ENCODE peak calls at places on chromosomes 4 and X, in nine cellular contexts. One of them, this sample, is unnamed.

GRCh38 chrX:10233173-10233572 is 76.4 kb downstream of the CLCN4 start:
- DNase-seq in tibial nerve: no peak
- DNase-seq in ovary: no peak
- DNase-seq in HCT116: no peak
- DNase-seq in heart left ventricle: no peak
- DNase-seq in GM12892: no peak
- DNase-seq in sigmoid colon: no peak
- DNase-seq in IMR-90: peak
- DNase-seq in erythroblast: no peak
- DNase-seq in this sample: no peak

GRCh38 chrX:54042609-54043010 is 1.7 kb downstream of the PHF8 start:
- DNase-seq in tibial nerve: peak
- DNase-seq in ovary: peak
- DNase-seq in HCT116: peak
- DNase-seq in heart left ventricle: peak
- DNase-seq in GM12892: peak
- DNase-seq in sigmoid colon: peak
- DNase-seq in IMR-90: peak
- DNase-seq in erythroblast: peak
- DNase-seq in this sample: no peak

GRCh38 chrX:151727346-151727745 is 7.2 kb upstream of the CNGA2 start:
- DNase-seq in tibial nerve: no peak
- DNase-seq in ovary: no peak
- DNase-seq in HCT116: no peak
- DNase-seq in heart left ventricle: no peak
- DNase-seq in GM12892: no peak
- DNase-seq in sigmoid colon: peak
- DNase-seq in IMR-90: no peak
- DNase-seq in erythroblast: no peak
- DNase-seq in this sample: no peak

GRCh38 chr4:175671491-175671934 is 140.6 kb downstream of the GPM6A start:
- DNase-seq in tibial nerve: no peak
- DNase-seq in ovary: no peak
- DNase-seq in HCT116: no peak
- DNase-seq in heart left ventricle: no peak
- DNase-seq in GM12892: no peak
- DNase-seq in sigmoid colon: no peak
- DNase-seq in IMR-90: no peak
- DNase-seq in erythroblast: no peak
- DNase-seq in this sample: no peak

GRCh38 chr4:90419124-90419711 is 292.0 kb downstream of the CCSER1 start:
- DNase-seq in tibial nerve: no peak
- DNase-seq in ovary: no peak
- DNase-seq in HCT116: peak
- DNase-seq in heart left ventricle: no peak
- DNase-seq in GM12892: no peak
- DNase-seq in sigmoid colon: no peak
- DNase-seq in IMR-90: peak
- DNase-seq in erythroblast: peak
- DNase-seq in this sample: peak

GRCh38 chr4:4968161-4968757 is 51.0 kb downstream of the CYTL1 start:
- DNase-seq in tibial nerve: no peak
- DNase-seq in ovary: no peak
- DNase-seq in HCT116: no peak
- DNase-seq in heart left ventricle: no peak
- DNase-seq in GM12892: no peak
- DNase-seq in sigmoid colon: no peak
- DNase-seq in IMR-90: no peak
- DNase-seq in erythroblast: no peak
- DNase-seq in this sample: no peak

GRCh38 chr4:5635826-5636196 is 72.5 kb downstream of the EVC2 start:
- DNase-seq in tibial nerve: no peak
- DNase-seq in ovary: no peak
- DNase-seq in HCT116: no peak
- DNase-seq in heart left ventricle: no peak
- DNase-seq in GM12892: no peak
- DNase-seq in sigmoid colon: no peak
- DNase-seq in IMR-90: peak
- DNase-seq in erythroblast: no peak
- DNase-seq in this sample: peak

GRCh38 chr4:159142254-159142653 is 39.4 kb downstream of the RAPGEF2 start:
- DNase-seq in tibial nerve: no peak
- DNase-seq in ovary: no peak
- DNase-seq in HCT116: no peak
- DNase-seq in heart left ventricle: no peak
- DNase-seq in GM12892: no peak
- DNase-seq in sigmoid colon: no peak
- DNase-seq in IMR-90: peak
- DNase-seq in erythroblast: peak
- DNase-seq in this sample: no peak

GRCh38 chrX:42803320-42803719 is 25.4 kb upstream of the PPP1R2C start:
- DNase-seq in tibial nerve: no peak
- DNase-seq in ovary: no peak
- DNase-seq in HCT116: no peak
- DNase-seq in heart left ventricle: no peak
- DNase-seq in GM12892: no peak
- DNase-seq in sigmoid colon: no peak
- DNase-seq in IMR-90: peak
- DNase-seq in erythroblast: no peak
- DNase-seq in this sample: no peak

GRCh38 chrX:71532078-71532752 is 689 bp upstream of the OGT start:
- DNase-seq in tibial nerve: peak
- DNase-seq in ovary: no peak
- DNase-seq in HCT116: no peak
- DNase-seq in heart left ventricle: no peak
- DNase-seq in GM12892: no peak
- DNase-seq in sigmoid colon: no peak
- DNase-seq in IMR-90: peak
- DNase-seq in erythroblast: peak
- DNase-seq in this sample: no peak

GRCh38 chr4:86220137-86220536 is 139.7 kb downstream of the MAPK10 start:
- DNase-seq in tibial nerve: no peak
- DNase-seq in ovary: no peak
- DNase-seq in HCT116: no peak
- DNase-seq in heart left ventricle: no peak
- DNase-seq in GM12892: no peak
- DNase-seq in sigmoid colon: no peak
- DNase-seq in IMR-90: peak
- DNase-seq in erythroblast: no peak
- DNase-seq in this sample: no peak

GRCh38 chrX:105658136-105658535 is 164.2 kb upstream of the NRK start:
- DNase-seq in tibial nerve: no peak
- DNase-seq in ovary: no peak
- DNase-seq in HCT116: no peak
- DNase-seq in heart left ventricle: no peak
- DNase-seq in GM12892: no peak
- DNase-seq in sigmoid colon: no peak
- DNase-seq in IMR-90: no peak
- DNase-seq in erythroblast: no peak
- DNase-seq in this sample: no peak

GRCh38 chr4:75724867-75725724 is 719 bp downstream of the USO1 start:
- DNase-seq in tibial nerve: peak
- DNase-seq in ovary: peak
- DNase-seq in HCT116: peak
- DNase-seq in heart left ventricle: peak
- DNase-seq in GM12892: peak
- DNase-seq in sigmoid colon: peak
- DNase-seq in IMR-90: peak
- DNase-seq in erythroblast: peak
- DNase-seq in this sample: peak
- TF ChIP-seq POLR2A in tibial nerve: no peak
- TF ChIP-seq POLR2A in ovary: no peak
- TF ChIP-seq POLR2A in HCT116: no peak
- TF ChIP-seq POLR2A in heart left ventricle: no peak
- TF ChIP-seq POLR2A in GM12892: no peak
- TF ChIP-seq POLR2A in sigmoid colon: no peak
- TF ChIP-seq POLR2A in IMR-90: peak
- TF ChIP-seq POLR2A in erythroblast: peak
- TF ChIP-seq POLR2A in this sample: peak

DNA sequence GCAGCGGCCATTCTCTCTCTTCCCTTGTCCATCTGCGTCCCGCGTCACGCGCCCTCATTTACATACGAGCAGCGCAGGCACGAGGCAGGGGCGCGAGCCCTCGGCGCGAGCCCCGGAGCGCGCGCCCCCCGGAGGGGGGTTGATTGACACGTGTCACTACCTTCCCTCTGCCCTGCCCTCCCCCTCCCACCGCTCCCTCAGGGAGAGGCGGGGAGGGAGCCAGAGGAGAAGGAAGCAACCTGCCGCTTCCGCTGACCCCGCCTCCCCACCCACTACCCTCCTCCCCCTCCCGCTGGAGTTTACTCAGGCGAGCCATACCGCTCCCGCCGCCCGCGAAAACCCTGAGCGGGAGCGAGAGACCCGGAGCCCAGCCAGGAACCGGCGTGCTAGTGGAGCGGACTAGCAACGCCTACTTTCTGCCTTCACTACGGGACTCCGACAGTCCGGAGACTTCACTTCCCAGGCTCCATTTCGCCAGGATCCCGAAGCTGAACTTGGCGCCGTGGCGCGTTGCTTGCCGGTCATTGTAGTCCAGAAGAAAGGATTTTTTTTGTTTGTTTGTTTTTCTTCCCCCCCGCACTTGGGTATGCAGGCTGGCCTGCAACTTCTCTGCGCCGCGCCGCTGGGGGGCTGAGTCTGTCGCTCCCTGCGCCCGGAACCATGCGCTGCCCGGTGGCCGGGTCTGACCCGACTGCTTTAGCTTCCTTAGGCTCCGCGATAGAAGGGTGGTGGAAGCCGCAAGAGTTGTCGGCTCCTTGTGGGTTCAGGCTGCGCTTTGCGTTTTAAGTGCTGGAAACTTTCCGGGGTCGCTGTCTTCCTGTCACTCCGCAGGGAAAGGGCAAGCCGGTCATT is at the start of gene LCORL:
- DNase-seq in tibial nerve: peak
- DNase-seq in ovary: peak
- DNase-seq in HCT116: peak
- DNase-seq in heart left ventricle: peak
- DNase-seq in GM12892: peak
- DNase-seq in sigmoid colon: peak
- DNase-seq in IMR-90: peak
- DNase-seq in erythroblast: peak
- DNase-seq in this sample: peak
- TF ChIP-seq POLR2A in tibial nerve: no peak
- TF ChIP-seq POLR2A in ovary: no peak
- TF ChIP-seq POLR2A in HCT116: no peak
- TF ChIP-seq POLR2A in heart left ventricle: no peak
- TF ChIP-seq POLR2A in GM12892: no peak
- TF ChIP-seq POLR2A in sigmoid colon: peak
- TF ChIP-seq POLR2A in IMR-90: no peak
- TF ChIP-seq POLR2A in erythroblast: peak
- TF ChIP-seq POLR2A in this sample: peak

GRCh38 chr4:121869841-121870822 is at the start of gene BBS7:
- DNase-seq in tibial nerve: peak
- DNase-seq in ovary: peak
- DNase-seq in HCT116: peak
- DNase-seq in heart left ventricle: peak
- DNase-seq in GM12892: peak
- DNase-seq in sigmoid colon: peak
- DNase-seq in IMR-90: peak
- DNase-seq in erythroblast: peak
- DNase-seq in this sample: peak
- TF ChIP-seq POLR2A in tibial nerve: peak
- TF ChIP-seq POLR2A in ovary: peak
- TF ChIP-seq POLR2A in HCT116: peak
- TF ChIP-seq POLR2A in heart left ventricle: peak
- TF ChIP-seq POLR2A in GM12892: peak
- TF ChIP-seq POLR2A in sigmoid colon: peak
- TF ChIP-seq POLR2A in IMR-90: peak
- TF ChIP-seq POLR2A in erythroblast: peak
- TF ChIP-seq POLR2A in this sample: peak

DNA sequence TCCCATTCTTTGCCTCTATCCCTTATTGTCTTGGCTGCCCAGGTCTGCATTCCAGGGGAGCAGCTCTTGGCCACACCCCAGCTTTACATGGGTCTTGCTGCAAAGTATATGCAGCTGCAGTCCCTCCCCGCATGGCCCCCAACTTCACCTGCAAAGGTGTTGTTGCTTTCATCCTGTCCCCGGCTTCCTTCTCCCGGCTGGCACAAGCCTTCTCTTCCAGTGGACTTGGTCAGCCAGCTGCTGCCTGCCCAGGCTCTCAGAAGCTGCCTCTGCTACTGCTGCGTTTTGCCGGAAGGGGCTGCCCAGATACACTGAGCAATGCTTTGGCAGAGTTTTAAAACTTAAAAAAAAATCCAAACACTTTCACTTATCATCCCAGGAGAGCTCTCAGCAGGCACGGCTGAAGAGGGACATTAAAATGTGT is 121.2 kb upstream of the PDLIM3 start:
- DNase-seq in tibial nerve: peak
- DNase-seq in ovary: peak
- DNase-seq in HCT116: no peak
- DNase-seq in heart left ventricle: peak
- DNase-seq in GM12892: no peak
- DNase-seq in sigmoid colon: peak
- DNase-seq in IMR-90: peak
- DNase-seq in erythroblast: no peak
- DNase-seq in this sample: no peak
- TF ChIP-seq POLR2A in tibial nerve: no peak
- TF ChIP-seq POLR2A in ovary: no peak
- TF ChIP-seq POLR2A in HCT116: no peak
- TF ChIP-seq POLR2A in heart left ventricle: no peak
- TF ChIP-seq POLR2A in GM12892: no peak
- TF ChIP-seq POLR2A in sigmoid colon: peak
- TF ChIP-seq POLR2A in IMR-90: no peak
- TF ChIP-seq POLR2A in erythroblast: no peak
- TF ChIP-seq POLR2A in this sample: no peak

GRCh38 chrX:20141281-20142220 is at the start of gene EIF1AX:
- DNase-seq in tibial nerve: peak
- DNase-seq in ovary: peak
- DNase-seq in HCT116: peak
- DNase-seq in heart left ventricle: peak
- DNase-seq in GM12892: peak
- DNase-seq in sigmoid colon: peak
- DNase-seq in IMR-90: peak
- DNase-seq in erythroblast: peak
- DNase-seq in this sample: peak
- TF ChIP-seq POLR2A in tibial nerve: peak
- TF ChIP-seq POLR2A in ovary: peak
- TF ChIP-seq POLR2A in HCT116: no peak
- TF ChIP-seq POLR2A in heart left ventricle: peak
- TF ChIP-seq POLR2A in GM12892: peak
- TF ChIP-seq POLR2A in sigmoid colon: peak
- TF ChIP-seq POLR2A in IMR-90: peak
- TF ChIP-seq POLR2A in erythroblast: peak
- TF ChIP-seq POLR2A in this sample: peak